ENCODE peak calls at places on chromosomes 1 and 21, in five cellular contexts. One of them, this sample, is unnamed.
A peak's percentile ranks its signal among the peaks of the same experiment; 100 is the strongest.

GRCh38 chr1:119506941-119507340 is at the start of gene HSD3B1:
- DNase-seq in neural crest cell: no peak
- DNase-seq in fibroblast of the aortic adventitia: no peak
- DNase-seq in K562: no peak
- DNase-seq in esophagus squamous epithelium: no peak
- DNase-seq in this sample: no peak

GRCh38 chr1:42282024-42282579 is 52.9 kb downstream of the FOXJ3 start:
- DNase-seq in esophagus squamous epithelium: no peak
- DNase-seq in neural crest cell: no peak
- DNase-seq in fibroblast of the aortic adventitia: peak; percentile 65
- DNase-seq in K562: no peak
- DNase-seq in this sample: no peak

GRCh38 chr1:202004711-202005110 is 5.7 kb upstream of the ELF3 start:
- DNase-seq in neural crest cell: no peak
- DNase-seq in esophagus squamous epithelium: no peak
- DNase-seq in K562: no peak
- DNase-seq in fibroblast of the aortic adventitia: no peak
- DNase-seq in this sample: peak; percentile 48

GRCh38 chr1:5883129-5884048 is 108.8 kb downstream of the NPHP4 start:
- DNase-seq in esophagus squamous epithelium: no peak
- DNase-seq in neural crest cell: no peak
- DNase-seq in K562: no peak
- DNase-seq in fibroblast of the aortic adventitia: no peak
- DNase-seq in this sample: no peak

GRCh38 chr1:203534012-203534411 is 40.1 kb downstream of the OPTC start:
- DNase-seq in K562: no peak
- DNase-seq in esophagus squamous epithelium: no peak
- DNase-seq in fibroblast of the aortic adventitia: no peak
- DNase-seq in neural crest cell: no peak
- DNase-seq in this sample: no peak

GRCh38 chr1:214438059-214438458 is 113.3 kb downstream of the PTPN14 start:
- DNase-seq in K562: peak; percentile 10
- DNase-seq in fibroblast of the aortic adventitia: no peak
- DNase-seq in esophagus squamous epithelium: no peak
- DNase-seq in neural crest cell: no peak
- DNase-seq in this sample: no peak

GRCh38 chr1:234302334-234302962 is 70.8 kb upstream of the COA6 start:
- DNase-seq in esophagus squamous epithelium: no peak
- DNase-seq in fibroblast of the aortic adventitia: no peak
- DNase-seq in K562: no peak
- DNase-seq in neural crest cell: no peak
- DNase-seq in this sample: no peak

GRCh38 chr1:233244183-233244582 is 51.3 kb downstream of the PCNX2 start:
- DNase-seq in fibroblast of the aortic adventitia: peak; percentile 45
- DNase-seq in esophagus squamous epithelium: no peak
- DNase-seq in K562: no peak
- DNase-seq in neural crest cell: no peak
- DNase-seq in this sample: no peak

GRCh38 chr1:173948594-173948993 is 31.5 kb upstream of the SERPINC1 start:
- DNase-seq in fibroblast of the aortic adventitia: no peak
- DNase-seq in K562: no peak
- DNase-seq in esophagus squamous epithelium: no peak
- DNase-seq in neural crest cell: no peak
- DNase-seq in this sample: no peak

GRCh38 chr1:8496473-8496872 is 178.6 kb downstream of the SLC45A1 start:
- DNase-seq in K562: no peak
- DNase-seq in fibroblast of the aortic adventitia: no peak
- DNase-seq in neural crest cell: no peak
- DNase-seq in esophagus squamous epithelium: no peak
- DNase-seq in this sample: no peak

GRCh38 chr1:162319510-162320160 is 57.0 kb downstream of the SPATA46 start:
- DNase-seq in esophagus squamous epithelium: no peak
- DNase-seq in K562: no peak
- DNase-seq in neural crest cell: no peak
- DNase-seq in fibroblast of the aortic adventitia: peak; percentile 8
- DNase-seq in this sample: no peak

GRCh38 chr1:43936470-43937151 is 3.0 kb downstream of the ARTN start:
- DNase-seq in K562: no peak
- DNase-seq in esophagus squamous epithelium: no peak
- DNase-seq in fibroblast of the aortic adventitia: peak; percentile 9
- DNase-seq in neural crest cell: peak; percentile 34
- DNase-seq in this sample: peak; percentile 56

GRCh38 chr1:153723687-153724086 is 4.2 kb upstream of the INTS3 start:
- DNase-seq in neural crest cell: no peak
- DNase-seq in esophagus squamous epithelium: no peak
- DNase-seq in K562: no peak
- DNase-seq in fibroblast of the aortic adventitia: no peak
- DNase-seq in this sample: no peak

GRCh38 chr1:184222561-184223157 is 164.2 kb upstream of the C1orf21 start:
- DNase-seq in K562: peak; percentile 64
- DNase-seq in esophagus squamous epithelium: no peak
- DNase-seq in fibroblast of the aortic adventitia: peak; percentile 76
- DNase-seq in neural crest cell: peak; percentile 43
- DNase-seq in this sample: peak; percentile 23

GRCh38 chr21:43880111-43880985 is 15.3 kb downstream of the AGPAT3 start:
- DNase-seq in fibroblast of the aortic adventitia: peak; percentile 17
- DNase-seq in neural crest cell: no peak
- DNase-seq in esophagus squamous epithelium: no peak
- DNase-seq in K562: no peak
- DNase-seq in this sample: no peak

GRCh38 chr1:56877973-56878372 is 23.4 kb downstream of the C8A start:
- DNase-seq in esophagus squamous epithelium: no peak
- DNase-seq in K562: no peak
- DNase-seq in neural crest cell: no peak
- DNase-seq in fibroblast of the aortic adventitia: no peak
- DNase-seq in this sample: no peak

GRCh38 chr1:36771678-36772284 is 262.5 kb downstream of the GRIK3 start:
- DNase-seq in neural crest cell: no peak
- DNase-seq in esophagus squamous epithelium: no peak
- DNase-seq in K562: no peak
- DNase-seq in fibroblast of the aortic adventitia: no peak
- DNase-seq in this sample: no peak

GRCh38 chr1:35539073-35539823 is 18.0 kb downstream of the KIAA0319L start:
- DNase-seq in fibroblast of the aortic adventitia: peak; percentile 45
- DNase-seq in esophagus squamous epithelium: no peak
- DNase-seq in neural crest cell: no peak
- DNase-seq in K562: no peak
- DNase-seq in this sample: no peak

GRCh38 chr21:14620152-14620551 is 74.0 kb upstream of the SAMSN1 start:
- DNase-seq in esophagus squamous epithelium: no peak
- DNase-seq in fibroblast of the aortic adventitia: no peak
- DNase-seq in neural crest cell: no peak
- DNase-seq in K562: no peak
- DNase-seq in this sample: no peak

GRCh38 chr1:247054992-247055415 is 23.6 kb downstream of the ZNF670 start:
- DNase-seq in fibroblast of the aortic adventitia: peak; percentile 36
- DNase-seq in neural crest cell: no peak
- DNase-seq in K562: peak; percentile 76
- DNase-seq in esophagus squamous epithelium: no peak
- DNase-seq in this sample: no peak

GRCh38 chr1:103461171-103462105 is 64.1 kb upstream of the RNPC3 start:
- DNase-seq in neural crest cell: no peak
- DNase-seq in fibroblast of the aortic adventitia: peak; percentile 41
- DNase-seq in K562: peak; percentile 5
- DNase-seq in esophagus squamous epithelium: no peak
- DNase-seq in this sample: no peak

GRCh38 chr1:11248169-11248568 is 14.2 kb downstream of the MTOR start:
- DNase-seq in fibroblast of the aortic adventitia: no peak
- DNase-seq in neural crest cell: no peak
- DNase-seq in esophagus squamous epithelium: no peak
- DNase-seq in K562: no peak
- DNase-seq in this sample: no peak

GRCh38 chr1:177849588-177849987 is 120.3 kb downstream of the SEC16B start:
- DNase-seq in neural crest cell: no peak
- DNase-seq in esophagus squamous epithelium: no peak
- DNase-seq in K562: no peak
- DNase-seq in fibroblast of the aortic adventitia: no peak
- DNase-seq in this sample: no peak

GRCh38 chr1:45198185-45198584 is 8.2 kb downstream of the ZSWIM5 start:
- DNase-seq in neural crest cell: no peak
- DNase-seq in K562: no peak
- DNase-seq in esophagus squamous epithelium: no peak
- DNase-seq in fibroblast of the aortic adventitia: no peak
- DNase-seq in this sample: no peak

GRCh38 chr1:239389703-239390102 is 3.3 kb downstream of the CHRM3 start:
- DNase-seq in esophagus squamous epithelium: no peak
- DNase-seq in fibroblast of the aortic adventitia: no peak
- DNase-seq in neural crest cell: no peak
- DNase-seq in K562: no peak
- DNase-seq in this sample: no peak

GRCh38 chr1:46643368-46643775 is 24.8 kb downstream of the ATPAF1 start:
- DNase-seq in esophagus squamous epithelium: no peak
- DNase-seq in fibroblast of the aortic adventitia: peak; percentile 75
- DNase-seq in neural crest cell: no peak
- DNase-seq in K562: no peak
- DNase-seq in this sample: no peak

GRCh38 chr1:226002667-226003501 is 3.7 kb upstream of the SDE2 start:
- DNase-seq in K562: peak; percentile 100
- DNase-seq in neural crest cell: peak; percentile 26
- DNase-seq in esophagus squamous epithelium: no peak
- DNase-seq in fibroblast of the aortic adventitia: peak; percentile 45
- DNase-seq in this sample: no peak

GRCh38 chr1:207388721-207389120 is 65.4 kb upstream of the CR2 start:
- DNase-seq in neural crest cell: no peak
- DNase-seq in K562: no peak
- DNase-seq in fibroblast of the aortic adventitia: no peak
- DNase-seq in esophagus squamous epithelium: no peak
- DNase-seq in this sample: no peak

GRCh38 chr1:44025816-44026215 is 5.4 kb downstream of the SLC6A9 start:
- DNase-seq in neural crest cell: no peak
- DNase-seq in K562: no peak
- DNase-seq in esophagus squamous epithelium: no peak
- DNase-seq in fibroblast of the aortic adventitia: no peak
- DNase-seq in this sample: no peak

GRCh38 chr1:165313906-165314305 is 42.6 kb downstream of the LMX1A start:
- DNase-seq in fibroblast of the aortic adventitia: no peak
- DNase-seq in neural crest cell: no peak
- DNase-seq in K562: no peak
- DNase-seq in esophagus squamous epithelium: no peak
- DNase-seq in this sample: no peak

DNA sequence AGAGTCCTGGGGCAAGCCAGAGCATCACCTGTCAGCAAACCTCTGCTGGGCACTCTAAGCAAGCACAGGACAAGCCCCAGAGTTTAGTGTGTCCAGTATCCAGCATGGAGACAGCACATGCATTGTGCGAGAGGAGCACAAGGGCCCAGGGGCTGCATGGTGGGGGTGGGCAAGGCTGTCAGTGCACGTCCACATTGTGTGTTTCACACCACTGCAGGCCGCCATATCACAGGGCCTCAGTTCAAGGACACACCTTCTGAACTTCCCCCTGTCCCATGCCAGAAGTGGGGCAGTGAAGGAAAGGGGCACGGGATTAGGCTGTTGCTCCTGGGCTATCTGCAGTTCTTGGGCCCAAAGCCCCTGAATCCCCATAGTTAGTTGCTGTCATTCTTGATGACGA is 782 bp upstream of the TSTD1 start:
- DNase-seq in fibroblast of the aortic adventitia: no peak
- DNase-seq in K562: no peak
- DNase-seq in neural crest cell: no peak
- DNase-seq in esophagus squamous epithelium: no peak
- DNase-seq in this sample: no peak
- TF ChIP-seq CTCF in fibroblast of the aortic adventitia: no peak
- TF ChIP-seq CTCF in K562: no peak
- TF ChIP-seq CTCF in neural crest cell: no peak
- TF ChIP-seq CTCF in esophagus squamous epithelium: no peak
- TF ChIP-seq CTCF in this sample: no peak

DNA sequence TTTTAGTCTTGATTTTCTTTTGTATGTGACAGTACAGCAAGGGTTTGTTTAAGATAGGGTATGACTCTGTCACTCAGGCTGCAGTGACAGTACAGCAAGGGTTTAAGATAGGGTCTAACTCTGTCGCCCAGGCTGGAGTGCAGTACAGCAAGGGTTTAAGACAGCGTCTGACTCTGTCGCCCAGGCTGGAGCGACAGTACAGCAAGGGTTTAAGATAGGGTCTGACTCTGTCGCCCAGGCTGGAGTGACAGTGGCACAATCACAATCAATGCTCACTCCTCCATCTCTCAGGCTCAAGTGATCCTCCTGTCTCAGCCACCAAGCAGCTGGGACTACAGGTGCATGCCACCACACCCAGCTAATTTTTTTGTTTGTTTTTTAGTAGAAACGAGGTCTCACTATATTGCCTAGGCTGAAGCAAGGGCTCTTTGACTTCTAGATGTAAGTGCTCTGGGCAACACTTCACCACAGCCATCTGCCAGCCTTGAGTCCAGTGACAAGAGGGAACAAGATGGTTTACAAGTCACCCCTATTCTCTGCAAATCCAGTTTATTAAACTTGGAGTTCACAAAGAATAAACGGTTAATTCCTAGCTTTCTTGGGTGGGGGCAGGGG is 965 bp upstream of the SH2D5 start:
- DNase-seq in neural crest cell: no peak
- DNase-seq in K562: no peak
- DNase-seq in fibroblast of the aortic adventitia: peak; percentile 14
- DNase-seq in esophagus squamous epithelium: no peak
- DNase-seq in this sample: peak; percentile 12
- TF ChIP-seq CTCF in neural crest cell: no peak
- TF ChIP-seq CTCF in K562: no peak
- TF ChIP-seq CTCF in fibroblast of the aortic adventitia: no peak
- TF ChIP-seq CTCF in esophagus squamous epithelium: no peak
- TF ChIP-seq CTCF in this sample: no peak

DNA sequence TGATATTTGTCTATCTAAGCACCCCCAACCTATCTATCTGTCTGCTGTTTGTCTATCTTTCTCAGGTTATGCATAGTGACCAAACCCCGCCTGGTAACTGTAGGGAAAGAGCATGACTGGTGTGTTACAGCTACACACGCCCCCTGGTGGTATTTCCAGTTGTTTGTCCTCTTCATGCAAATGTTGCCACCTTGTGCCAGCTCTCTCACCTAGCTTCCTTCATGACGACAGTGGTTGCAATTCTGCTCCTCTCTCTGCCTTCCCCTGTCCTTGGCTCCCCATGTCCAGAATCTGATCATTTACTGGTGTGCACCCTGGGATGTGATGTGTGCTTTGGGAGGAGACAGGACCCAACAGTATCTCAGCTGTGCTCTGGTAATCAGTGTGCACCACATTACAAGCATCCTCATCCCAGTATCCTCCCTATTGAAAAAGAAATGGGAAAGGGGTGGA is 8.1 kb upstream of the INKA2 start:
- DNase-seq in K562: peak; percentile 89
- DNase-seq in esophagus squamous epithelium: no peak
- DNase-seq in neural crest cell: peak; percentile 46
- DNase-seq in fibroblast of the aortic adventitia: peak; percentile 79
- DNase-seq in this sample: no peak
- TF ChIP-seq CTCF in K562: peak; percentile 98
- TF ChIP-seq CTCF in esophagus squamous epithelium: peak; percentile 52
- TF ChIP-seq CTCF in neural crest cell: peak; percentile 73
- TF ChIP-seq CTCF in fibroblast of the aortic adventitia: peak; percentile 62
- TF ChIP-seq CTCF in this sample: peak; percentile 47

DNA sequence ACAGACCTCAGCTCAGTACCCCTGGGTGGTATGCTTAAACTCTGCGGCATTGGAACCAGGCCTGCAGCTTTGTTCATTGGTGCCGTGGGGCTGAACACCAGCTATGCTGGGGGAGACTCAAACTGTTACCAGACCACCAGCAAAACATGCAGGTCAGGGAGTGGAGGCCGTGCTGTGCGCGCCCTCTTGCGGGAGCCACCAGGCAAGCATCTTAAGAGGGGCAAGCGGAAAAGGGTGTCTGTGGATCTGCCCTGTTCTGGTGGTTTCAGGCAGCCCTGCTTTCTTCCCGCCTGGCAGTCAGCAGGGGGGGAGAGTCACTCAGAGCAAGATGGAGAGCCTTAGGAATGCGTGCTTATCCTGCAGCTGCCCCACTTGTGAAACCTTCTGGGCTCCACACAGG is 276.9 kb upstream of the ZRANB2 start:
- DNase-seq in esophagus squamous epithelium: no peak
- DNase-seq in fibroblast of the aortic adventitia: no peak
- DNase-seq in neural crest cell: no peak
- DNase-seq in K562: no peak
- DNase-seq in this sample: no peak
- TF ChIP-seq CTCF in esophagus squamous epithelium: no peak
- TF ChIP-seq CTCF in fibroblast of the aortic adventitia: peak; percentile 24
- TF ChIP-seq CTCF in neural crest cell: peak; percentile 21
- TF ChIP-seq CTCF in K562: no peak
- TF ChIP-seq CTCF in this sample: no peak

This sample was measured in dorsolateral prefrontal cortex.